ENCODE peak calls at places on chromosomes 16 and 17, in nine cellular contexts. N is mammary epithelial cell, T is H9, K is HCT116, D is fibroblast of lung, J is IMR-90, W is neural progenitor cell, G is H1, H is OCI-LY7. R is an unnamed sample.

GRCh38 chr16:54080524-54081008 is 206.0 kb downstream of the IRX3 start:
- DNase-seq in N (peak), T (no peak), K (no peak), D (peak), J (peak), W (no peak), G (no peak), H (no peak), R (peak)

GRCh38 chr17:66755101-66755943 is 79.6 kb upstream of the CACNG5 start:
- DNase-seq in N (peak), T (no peak), K (peak), D (no peak), J (no peak), W (no peak), G (no peak), H (no peak), R (no peak)

GRCh38 chr16:2828876-2829430 is 1.1 kb upstream of the ZG16B start:
- DNase-seq in N (no peak), T (no peak), K (no peak), D (no peak), J (no peak), W (no peak), G (no peak), H (no peak), R (no peak)

GRCh38 chr16:64159986-64160385 is 961.9 kb downstream of the CDH11 start:
- DNase-seq in N (no peak), T (no peak), K (no peak), D (peak), J (no peak), W (no peak), G (no peak), H (no peak), R (no peak)

GRCh38 chr16:47617732-47618131 is 156.6 kb downstream of the PHKB start:
- DNase-seq in N (peak), T (no peak), K (peak), D (no peak), J (no peak), W (peak), G (no peak), H (no peak), R (no peak)

GRCh38 chr16:2530629-2531318 is 434 bp downstream of the CEMP1 start:
- DNase-seq in N (no peak), T (no peak), K (no peak), D (no peak), J (no peak), W (no peak), G (no peak), H (no peak), R (no peak)

GRCh38 chr17:48542956-48543853 is 1.7 kb downstream of the HOXB2 start:
- DNase-seq in N (peak), T (peak), K (no peak), D (peak), J (peak), W (peak), G (no peak), H (no peak), R (no peak)

GRCh38 chr16:76583995-76584394 is 306.8 kb downstream of the CNTNAP4 start:
- DNase-seq in N (no peak), T (no peak), K (no peak), D (no peak), J (no peak), W (no peak), G (no peak), H (no peak), R (no peak)

GRCh38 chr17:66724581-66725341 is 110.2 kb upstream of the CACNG5 start:
- DNase-seq in N (no peak), T (peak), K (no peak), D (peak), J (peak), W (no peak), G (no peak), H (no peak), R (no peak)

DNA sequence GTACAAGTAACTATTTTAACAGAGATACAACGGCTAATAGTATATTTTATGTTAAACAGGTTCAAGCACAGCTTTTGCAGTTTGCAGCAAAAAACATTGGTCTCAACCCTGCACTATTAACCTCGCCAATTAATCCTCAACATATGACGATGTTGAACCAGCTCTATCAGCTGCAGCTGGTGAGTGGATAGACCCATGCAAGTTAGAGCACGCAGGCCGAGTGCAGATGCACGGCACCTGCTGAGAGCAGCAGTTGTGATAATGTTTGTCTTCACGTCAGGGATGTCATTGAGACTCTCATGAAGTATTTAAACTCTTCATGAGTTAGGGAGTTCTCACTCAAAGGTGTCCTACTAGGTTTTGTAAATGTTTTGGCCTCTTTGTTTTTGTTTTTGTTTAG is 45.6 kb downstream of the TMC6 start:
- DNase-seq in N (no peak), T (no peak), K (no peak), D (no peak), J (no peak), W (no peak), G (no peak), H (no peak), R (no peak)
- H3K4me2 ChIP-seq in N (no peak), T (no peak), K (no peak), D (no peak), J (no peak), W (no peak), G (no peak), H (no peak), R (no peak)

GRCh38 chr16:13873835-13874438 is 46.0 kb upstream of the ERCC4 start:
- DNase-seq in N (peak), T (peak), K (peak), D (peak), J (peak), W (peak), G (no peak), H (peak), R (peak)
- TF ChIP-seq CTCF in N (peak), T (peak), K (peak), D (peak), J (peak), W (peak), G (peak), H (peak), R (peak)

GRCh38 chr17:32693135-32693897 is 183.6 kb downstream of the MYO1D start:
- DNase-seq in N (no peak), T (no peak), K (no peak), D (no peak), J (no peak), W (no peak), G (no peak), H (no peak), R (no peak)

GRCh38 chr17:32688221-32688620 is 188.7 kb downstream of the MYO1D start:
- DNase-seq in N (no peak), T (no peak), K (no peak), D (no peak), J (no peak), W (no peak), G (no peak), H (no peak), R (no peak)

GRCh38 chr17:32692179-32692578 is 184.7 kb downstream of the MYO1D start:
- DNase-seq in N (no peak), T (no peak), K (no peak), D (no peak), J (no peak), W (no peak), G (no peak), H (no peak), R (no peak)

GRCh38 chr17:32684087-32684828 is 192.7 kb downstream of the MYO1D start:
- DNase-seq in N (no peak), T (no peak), K (no peak), D (no peak), J (no peak), W (no peak), G (no peak), H (no peak), R (no peak)

GRCh38 chr17:32689348-32689747 is 187.6 kb downstream of the MYO1D start:
- DNase-seq in N (no peak), T (no peak), K (no peak), D (no peak), J (no peak), W (no peak), G (no peak), H (no peak), R (no peak)
- H3K4me2 ChIP-seq in N (no peak), T (no peak), K (no peak), D (no peak), J (no peak), W (no peak), G (no peak), H (no peak), R (no peak)

DNA sequence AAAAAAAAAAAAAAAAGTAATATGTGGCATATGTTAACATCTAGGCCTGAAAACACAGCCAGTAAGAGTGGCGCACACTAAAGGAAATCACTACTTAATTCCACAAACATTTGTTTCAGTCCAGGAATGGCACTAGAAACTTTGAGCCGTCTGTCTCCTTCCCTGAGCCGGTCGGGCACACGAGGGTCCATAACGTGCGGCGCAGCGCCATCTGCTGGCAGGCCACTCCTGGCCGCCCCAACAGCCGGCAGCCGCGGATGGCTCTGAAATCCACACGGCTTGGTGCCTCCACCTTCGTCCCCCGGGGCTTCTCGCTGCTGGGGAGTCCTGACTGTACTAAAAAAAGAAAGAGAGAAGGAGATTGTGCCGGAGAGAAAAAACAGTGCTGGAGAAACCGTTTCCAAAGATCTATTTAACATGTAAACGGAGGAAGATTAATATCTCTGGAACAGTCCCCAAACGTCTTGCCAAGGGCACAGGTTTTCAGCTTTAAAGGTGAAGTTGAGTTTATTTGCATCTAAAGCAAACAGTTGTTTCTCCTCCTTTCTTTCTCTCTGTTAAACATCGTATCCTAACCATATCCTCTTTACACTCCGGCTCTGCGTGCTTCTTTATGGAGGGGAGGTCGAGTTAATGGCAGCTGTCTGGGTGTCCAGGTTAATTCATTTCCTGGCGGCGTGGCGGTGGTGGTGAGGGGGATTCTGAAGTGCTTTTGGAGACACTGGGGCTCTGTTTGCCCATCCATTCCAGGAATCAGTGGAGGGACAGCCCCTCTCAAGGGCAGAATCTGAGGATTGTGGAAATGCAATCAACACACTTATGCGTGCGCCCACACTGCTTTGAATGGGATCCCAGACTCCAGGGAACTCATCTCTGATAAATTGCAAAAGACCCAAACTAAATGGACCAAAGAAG is 611.3 kb upstream of the SALL1 start:
- DNase-seq in N (peak), T (peak), K (no peak), D (peak), J (peak), W (peak), G (peak), H (peak), R (no peak)
- TF ChIP-seq CTCF in N (peak), T (peak), K (peak), D (peak), J (peak), W (peak), G (peak), H (peak), R (peak)